ENCODE peak calls at places on chromosomes 3 and 15, in nine cellular contexts. One of them, this sample, is unnamed.

GRCh38 chr3:148748323-148748722 is 50.6 kb downstream of the AGTR1 start:
- DNase-seq in RWPE1: no peak
- DNase-seq in ascending aorta: no peak
- DNase-seq in HCT116: no peak
- DNase-seq in foreskin keratinocyte: no peak
- DNase-seq in colonic mucosa: no peak
- DNase-seq in PC-9: no peak
- DNase-seq in H9: no peak
- DNase-seq in A549: no peak
- DNase-seq in this sample: no peak

GRCh38 chr3:181880339-181880738 is 168.6 kb downstream of the SOX2 start:
- DNase-seq in PC-9: no peak
- DNase-seq in RWPE1: no peak
- DNase-seq in H9: no peak
- DNase-seq in A549: no peak
- DNase-seq in ascending aorta: no peak
- DNase-seq in HCT116: no peak
- DNase-seq in foreskin keratinocyte: no peak
- DNase-seq in colonic mucosa: no peak
- DNase-seq in this sample: no peak

GRCh38 chr3:73332558-73332957 is 271.1 kb downstream of the EBLN2 start:
- DNase-seq in HCT116: no peak
- DNase-seq in foreskin keratinocyte: no peak
- DNase-seq in H9: no peak
- DNase-seq in PC-9: no peak
- DNase-seq in ascending aorta: no peak
- DNase-seq in RWPE1: no peak
- DNase-seq in colonic mucosa: no peak
- DNase-seq in A549: no peak
- DNase-seq in this sample: no peak

GRCh38 chr15:74402873-74403589 is 30.7 kb downstream of the SEMA7A start:
- DNase-seq in PC-9: no peak
- DNase-seq in foreskin keratinocyte: no peak
- DNase-seq in H9: no peak
- DNase-seq in RWPE1: no peak
- DNase-seq in HCT116: no peak
- DNase-seq in ascending aorta: no peak
- DNase-seq in A549: no peak
- DNase-seq in colonic mucosa: peak; percentile 41
- DNase-seq in this sample: no peak

GRCh38 chr3:179796421-179796820 is 143.6 kb downstream of the USP13 start:
- DNase-seq in foreskin keratinocyte: no peak
- DNase-seq in HCT116: no peak
- DNase-seq in A549: no peak
- DNase-seq in RWPE1: no peak
- DNase-seq in H9: no peak
- DNase-seq in colonic mucosa: no peak
- DNase-seq in ascending aorta: no peak
- DNase-seq in PC-9: no peak
- DNase-seq in this sample: no peak

GRCh38 chr3:65955792-65956477 is 82.8 kb downstream of the MAGI1 start:
- DNase-seq in colonic mucosa: no peak
- DNase-seq in PC-9: no peak
- DNase-seq in foreskin keratinocyte: no peak
- DNase-seq in RWPE1: peak; percentile 37
- DNase-seq in H9: no peak
- DNase-seq in HCT116: peak; percentile 77
- DNase-seq in A549: no peak
- DNase-seq in ascending aorta: no peak
- DNase-seq in this sample: no peak

GRCh38 chr15:76293361-76293760 is 17.9 kb downstream of the ETFA start:
- DNase-seq in A549: no peak
- DNase-seq in RWPE1: no peak
- DNase-seq in HCT116: no peak
- DNase-seq in colonic mucosa: no peak
- DNase-seq in ascending aorta: no peak
- DNase-seq in foreskin keratinocyte: no peak
- DNase-seq in PC-9: no peak
- DNase-seq in H9: no peak
- DNase-seq in this sample: no peak

GRCh38 chr3:138675393-138675792 is 66.8 kb downstream of the FAIM start:
- DNase-seq in PC-9: no peak
- DNase-seq in ascending aorta: no peak
- DNase-seq in foreskin keratinocyte: no peak
- DNase-seq in HCT116: no peak
- DNase-seq in H9: no peak
- DNase-seq in RWPE1: peak; percentile 27
- DNase-seq in A549: peak; percentile 2
- DNase-seq in colonic mucosa: no peak
- DNase-seq in this sample: no peak

GRCh38 chr15:65339926-65340325 is 35.4 kb downstream of the RNU5B-1 start:
- DNase-seq in PC-9: no peak
- DNase-seq in A549: no peak
- DNase-seq in H9: no peak
- DNase-seq in foreskin keratinocyte: no peak
- DNase-seq in HCT116: no peak
- DNase-seq in ascending aorta: no peak
- DNase-seq in RWPE1: no peak
- DNase-seq in colonic mucosa: peak; percentile 78
- DNase-seq in this sample: no peak

GRCh38 chr15:31049122-31049521 is 52.4 kb downstream of the TRPM1 start:
- DNase-seq in foreskin keratinocyte: no peak
- DNase-seq in A549: no peak
- DNase-seq in H9: no peak
- DNase-seq in PC-9: no peak
- DNase-seq in colonic mucosa: no peak
- DNase-seq in RWPE1: no peak
- DNase-seq in HCT116: no peak
- DNase-seq in ascending aorta: no peak
- DNase-seq in this sample: no peak

GRCh38 chr3:40851836-40852235 is 327.1 kb downstream of the ZNF621 start:
- DNase-seq in HCT116: no peak
- DNase-seq in PC-9: no peak
- DNase-seq in RWPE1: no peak
- DNase-seq in ascending aorta: no peak
- DNase-seq in H9: no peak
- DNase-seq in foreskin keratinocyte: no peak
- DNase-seq in A549: no peak
- DNase-seq in colonic mucosa: no peak
- DNase-seq in this sample: no peak

GRCh38 chr3:17179381-17180205 is 294.8 kb downstream of the PLCL2 start:
- DNase-seq in A549: no peak
- DNase-seq in HCT116: no peak
- DNase-seq in RWPE1: no peak
- DNase-seq in H9: no peak
- DNase-seq in ascending aorta: no peak
- DNase-seq in foreskin keratinocyte: no peak
- DNase-seq in PC-9: no peak
- DNase-seq in colonic mucosa: no peak
- DNase-seq in this sample: no peak

GRCh38 chr15:81526029-81526428 is 152.0 kb upstream of the TMC3 start:
- DNase-seq in ascending aorta: no peak
- DNase-seq in HCT116: no peak
- DNase-seq in colonic mucosa: no peak
- DNase-seq in PC-9: no peak
- DNase-seq in A549: no peak
- DNase-seq in H9: no peak
- DNase-seq in foreskin keratinocyte: no peak
- DNase-seq in RWPE1: no peak
- DNase-seq in this sample: no peak

GRCh38 chr15:69304176-69304533 is 5.4 kb downstream of the PAQR5 start:
- DNase-seq in RWPE1: peak; percentile 65
- DNase-seq in ascending aorta: no peak
- DNase-seq in H9: no peak
- DNase-seq in HCT116: peak; percentile 35
- DNase-seq in PC-9: no peak
- DNase-seq in A549: peak; percentile 92
- DNase-seq in foreskin keratinocyte: peak; percentile 45
- DNase-seq in colonic mucosa: no peak
- DNase-seq in this sample: peak; percentile 26

GRCh38 chr3:64977308-64978100 is 289.7 kb upstream of the ADAMTS9 start:
- DNase-seq in H9: peak; percentile 35
- DNase-seq in A549: no peak
- DNase-seq in ascending aorta: no peak
- DNase-seq in RWPE1: peak; percentile 50
- DNase-seq in colonic mucosa: no peak
- DNase-seq in PC-9: peak; percentile 78
- DNase-seq in HCT116: no peak
- DNase-seq in foreskin keratinocyte: peak; percentile 98
- DNase-seq in this sample: peak; percentile 95

GRCh38 chr3:156233875-156234274 is 113.5 kb downstream of the KCNAB1 start:
- DNase-seq in foreskin keratinocyte: peak; percentile 97
- DNase-seq in H9: no peak
- DNase-seq in HCT116: no peak
- DNase-seq in PC-9: no peak
- DNase-seq in colonic mucosa: no peak
- DNase-seq in RWPE1: no peak
- DNase-seq in ascending aorta: no peak
- DNase-seq in A549: no peak
- DNase-seq in this sample: no peak

DNA sequence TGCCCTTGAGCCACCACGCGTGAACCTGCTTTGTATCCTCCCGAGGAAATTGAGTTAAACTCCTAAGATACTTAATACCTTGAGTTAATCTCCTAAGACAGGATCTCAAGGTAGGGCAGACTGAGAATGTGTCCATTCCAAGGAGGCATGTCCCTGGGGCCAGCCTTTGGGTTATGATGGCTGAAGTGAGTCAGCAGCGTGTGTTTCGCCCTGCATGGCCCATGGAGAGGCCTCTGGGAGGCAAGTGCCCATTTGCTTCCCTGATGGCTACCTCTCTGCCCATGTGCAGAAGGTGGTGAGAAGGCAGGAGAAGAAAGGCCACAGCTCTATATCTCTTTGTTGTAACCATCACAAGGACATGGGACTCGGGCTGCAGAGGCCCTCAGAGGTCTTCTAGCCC is 36.7 kb upstream of the LIMD1 start:
- DNase-seq in ascending aorta: no peak
- DNase-seq in PC-9: no peak
- DNase-seq in foreskin keratinocyte: no peak
- DNase-seq in HCT116: no peak
- DNase-seq in colonic mucosa: no peak
- DNase-seq in A549: no peak
- DNase-seq in H9: no peak
- DNase-seq in RWPE1: no peak
- DNase-seq in this sample: no peak
- H3K27ac ChIP-seq in ascending aorta: no peak overlapping the region
- H3K27ac ChIP-seq in PC-9: no peak overlapping the region
- H3K27ac ChIP-seq in foreskin keratinocyte: no peak overlapping the region
- H3K27ac ChIP-seq in HCT116: no peak overlapping the region
- H3K27ac ChIP-seq in colonic mucosa: no peak overlapping the region
- H3K27ac ChIP-seq in A549: no peak overlapping the region
- H3K27ac ChIP-seq in H9: no peak overlapping the region
- H3K27ac ChIP-seq in RWPE1: no peak overlapping the region
- H3K27ac ChIP-seq in this sample: no peak overlapping the region

GRCh38 chr3:151281671-151282334 is 3.5 kb upstream of the P2RY14 start:
- DNase-seq in RWPE1: no peak
- DNase-seq in H9: no peak
- DNase-seq in A549: no peak
- DNase-seq in colonic mucosa: no peak
- DNase-seq in ascending aorta: no peak
- DNase-seq in foreskin keratinocyte: no peak
- DNase-seq in PC-9: no peak
- DNase-seq in HCT116: no peak
- DNase-seq in this sample: no peak

GRCh38 chr3:151285940-151286339 is 7.6 kb upstream of the P2RY14 start:
- DNase-seq in HCT116: no peak
- DNase-seq in colonic mucosa: no peak
- DNase-seq in PC-9: no peak
- DNase-seq in ascending aorta: no peak
- DNase-seq in foreskin keratinocyte: no peak
- DNase-seq in H9: no peak
- DNase-seq in RWPE1: no peak
- DNase-seq in A549: no peak
- DNase-seq in this sample: no peak

GRCh38 chr3:151283387-151283786 is 5.0 kb upstream of the P2RY14 start:
- DNase-seq in colonic mucosa: no peak
- DNase-seq in H9: no peak
- DNase-seq in foreskin keratinocyte: no peak
- DNase-seq in HCT116: no peak
- DNase-seq in A549: no peak
- DNase-seq in RWPE1: no peak
- DNase-seq in PC-9: no peak
- DNase-seq in ascending aorta: no peak
- DNase-seq in this sample: no peak

GRCh38 chr3:151282921-151283320 is 4.6 kb upstream of the P2RY14 start:
- DNase-seq in A549: peak; percentile 60
- DNase-seq in PC-9: no peak
- DNase-seq in colonic mucosa: no peak
- DNase-seq in HCT116: peak; percentile 51
- DNase-seq in H9: no peak
- DNase-seq in foreskin keratinocyte: no peak
- DNase-seq in RWPE1: peak; percentile 64
- DNase-seq in ascending aorta: no peak
- DNase-seq in this sample: no peak

DNA sequence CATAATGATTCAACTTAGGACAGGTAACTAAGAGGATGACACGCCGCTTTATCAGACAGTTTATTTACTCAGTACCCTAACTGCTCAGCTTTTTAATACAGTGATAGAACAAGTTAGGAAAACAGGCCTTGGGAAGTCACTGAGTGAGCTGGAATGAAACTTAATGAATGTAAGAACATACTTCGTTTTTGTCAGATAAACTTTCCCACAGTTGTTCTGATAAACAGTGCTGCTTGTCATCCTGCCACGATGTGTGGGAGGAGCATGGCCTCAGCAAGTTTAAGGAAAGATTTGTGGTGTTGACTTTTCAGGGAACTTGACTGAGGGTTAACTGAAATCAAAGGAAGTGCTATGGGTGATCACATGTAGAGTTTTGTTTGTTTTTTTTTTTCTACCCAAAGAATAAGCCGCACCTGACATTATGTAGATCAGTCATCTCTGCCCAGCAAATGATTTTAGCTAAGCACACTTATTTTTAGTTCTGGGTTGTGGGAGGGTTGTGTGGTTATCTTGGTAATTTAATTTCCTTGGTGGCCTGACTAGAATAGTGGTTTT is 5.6 kb upstream of the P2RY14 start:
- DNase-seq in colonic mucosa: peak; percentile 28
- DNase-seq in PC-9: no peak
- DNase-seq in ascending aorta: no peak
- DNase-seq in HCT116: no peak
- DNase-seq in foreskin keratinocyte: no peak
- DNase-seq in RWPE1: no peak
- DNase-seq in A549: no peak
- DNase-seq in H9: no peak
- DNase-seq in this sample: peak; percentile 34
- H3K27ac ChIP-seq in colonic mucosa: peak overlapping the region; percentile 20
- H3K27ac ChIP-seq in PC-9: peak overlapping the region; percentile 9
- H3K27ac ChIP-seq in ascending aorta: no peak overlapping the region
- H3K27ac ChIP-seq in HCT116: no peak overlapping the region
- H3K27ac ChIP-seq in foreskin keratinocyte: no peak overlapping the region
- H3K27ac ChIP-seq in RWPE1: no peak overlapping the region
- H3K27ac ChIP-seq in A549: no peak overlapping the region
- H3K27ac ChIP-seq in H9: no peak overlapping the region
- H3K27ac ChIP-seq in this sample: peak overlapping the region; percentile 39

GRCh38 chr15:63970723-63971426 is 75.4 kb downstream of the DAPK2 start:
- DNase-seq in RWPE1: no peak
- DNase-seq in ascending aorta: no peak
- DNase-seq in foreskin keratinocyte: no peak
- DNase-seq in PC-9: no peak
- DNase-seq in HCT116: no peak
- DNase-seq in H9: peak; percentile 10
- DNase-seq in colonic mucosa: no peak
- DNase-seq in A549: no peak
- DNase-seq in this sample: no peak
- H3K27ac ChIP-seq in RWPE1: no peak overlapping the region
- H3K27ac ChIP-seq in ascending aorta: no peak overlapping the region
- H3K27ac ChIP-seq in foreskin keratinocyte: no peak overlapping the region
- H3K27ac ChIP-seq in PC-9: no peak overlapping the region
- H3K27ac ChIP-seq in HCT116: no peak overlapping the region
- H3K27ac ChIP-seq in H9: no peak overlapping the region
- H3K27ac ChIP-seq in colonic mucosa: peak overlapping the region; percentile 72
- H3K27ac ChIP-seq in A549: no peak overlapping the region
- H3K27ac ChIP-seq in this sample: no peak overlapping the region

GRCh38 chr15:71312731-71313460 is 197.6 kb downstream of the THSD4 start:
- DNase-seq in PC-9: no peak
- DNase-seq in RWPE1: no peak
- DNase-seq in HCT116: no peak
- DNase-seq in H9: no peak
- DNase-seq in A549: no peak
- DNase-seq in colonic mucosa: no peak
- DNase-seq in ascending aorta: no peak
- DNase-seq in foreskin keratinocyte: no peak
- DNase-seq in this sample: no peak
- H3K27ac ChIP-seq in PC-9: no peak overlapping the region
- H3K27ac ChIP-seq in RWPE1: no peak overlapping the region
- H3K27ac ChIP-seq in HCT116: no peak overlapping the region
- H3K27ac ChIP-seq in H9: no peak overlapping the region
- H3K27ac ChIP-seq in A549: no peak overlapping the region
- H3K27ac ChIP-seq in colonic mucosa: no peak overlapping the region
- H3K27ac ChIP-seq in ascending aorta: no peak overlapping the region
- H3K27ac ChIP-seq in foreskin keratinocyte: no peak overlapping the region
- H3K27ac ChIP-seq in this sample: no peak overlapping the region